ENCODE peak calls at places on chromosomes 11 and 22, in nine cellular contexts. Y is tibial artery, I is dorsolateral prefrontal cortex, Z is GM23338, L is right lobe of liver, K is GM12865, R is cardiac muscle cell, E is foreskin fibroblast, X is colonic mucosa. A is an unnamed sample.

GRCh38 chr11:67045314-67045713 is 11.3 kb upstream of the RHOD start:
- DNase-seq in Y (peak), I (no peak), Z (no peak), L (no peak), K (peak), R (no peak), E (peak), X (no peak), A (peak)

GRCh38 chr11:96200243-96200642 is 142.8 kb downstream of the MAML2 start:
- DNase-seq in Y (no peak), I (no peak), Z (no peak), L (no peak), K (no peak), R (no peak), E (peak), X (no peak), A (no peak)

GRCh38 chr11:96960926-96961325 is 571.1 kb downstream of the JRKL start:
- DNase-seq in Y (no peak), I (no peak), Z (no peak), L (no peak), K (no peak), R (no peak), E (no peak), X (no peak), A (no peak)

GRCh38 chr11:124736738-124737137 is 3.0 kb upstream of the NRGN start:
- DNase-seq in Y (no peak), I (no peak), Z (no peak), L (no peak), K (no peak), R (no peak), E (no peak), X (no peak), A (no peak)

GRCh38 chr11:64876835-64877341 is 1.5 kb downstream of the EHD1 start:
- DNase-seq in Y (peak), I (no peak), Z (no peak), L (no peak), K (no peak), R (peak), E (peak), X (peak), A (no peak)

GRCh38 chr22:20164863-20165262 is 14.0 kb upstream of the CCDC188 start:
- DNase-seq in Y (no peak), I (no peak), Z (no peak), L (no peak), K (no peak), R (no peak), E (no peak), X (no peak), A (no peak)

GRCh38 chr11:66651011-66651410 is 12.5 kb downstream of the RBM4 start:
- DNase-seq in Y (no peak), I (no peak), Z (no peak), L (no peak), K (peak), R (no peak), E (no peak), X (no peak), A (no peak)

GRCh38 chr11:69002101-69002742 is 10.8 kb downstream of the MRGPRF start:
- DNase-seq in Y (peak), I (no peak), Z (no peak), L (no peak), K (no peak), R (no peak), E (no peak), X (peak), A (no peak)

GRCh38 chr11:69269926-69270697 is 23.8 kb upstream of the MYEOV start:
- DNase-seq in Y (no peak), I (no peak), Z (no peak), L (no peak), K (no peak), R (no peak), E (no peak), X (no peak), A (no peak)

GRCh38 chr22:31584804-31585160 is 77.2 kb downstream of the PISD start:
- DNase-seq in Y (no peak), I (no peak), Z (no peak), L (no peak), K (no peak), R (no peak), E (no peak), X (no peak), A (no peak)

GRCh38 chr22:39592104-39593060 is 21.8 kb downstream of the CACNA1I start:
- DNase-seq in Y (no peak), I (peak), Z (no peak), L (no peak), K (no peak), R (no peak), E (peak), X (no peak), A (peak)

GRCh38 chr11:100752371-100753073 is 65.4 kb downstream of the ARHGAP42 start:
- DNase-seq in Y (no peak), I (no peak), Z (no peak), L (no peak), K (no peak), R (no peak), E (no peak), X (no peak), A (no peak)

DNA sequence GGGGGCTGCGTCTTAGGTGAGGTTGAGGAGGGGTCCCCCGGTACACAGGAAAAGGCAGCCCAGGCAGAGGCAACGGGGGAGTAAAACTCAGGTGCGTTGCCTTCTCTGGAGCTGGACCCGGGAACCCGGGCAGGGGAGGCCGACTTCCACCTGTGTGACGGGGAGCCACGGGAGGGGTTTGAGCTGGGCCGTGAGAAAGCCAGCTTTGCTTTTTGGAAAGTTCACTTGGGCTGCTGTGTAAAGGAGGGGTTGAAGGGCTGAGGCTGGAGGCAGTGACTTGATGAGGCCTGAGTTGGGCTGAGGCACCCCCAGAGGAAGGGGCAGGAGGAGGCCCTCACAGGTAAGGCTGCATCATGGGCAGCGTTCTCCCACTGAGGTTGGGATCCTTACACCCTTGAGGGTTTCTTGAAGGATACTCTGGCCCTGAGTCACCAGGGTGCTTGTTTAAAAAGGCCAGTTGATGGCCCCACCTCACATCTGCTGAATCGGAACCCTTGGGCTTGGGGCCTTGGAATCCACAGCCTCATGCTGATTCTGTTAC is 47.2 kb downstream of the CHRDL2 start:
- DNase-seq in Y (peak), I (no peak), Z (peak), L (no peak), K (no peak), R (no peak), E (no peak), X (no peak), A (no peak)
- H3K4me3 ChIP-seq in Y (peak), I (peak), Z (peak), L (no peak), K (no peak), R (no peak), E (peak), X (no peak), A (peak)

GRCh38 chr11:118068945-118069612 is 7.8 kb upstream of the TMPRSS4 start:
- DNase-seq in Y (no peak), I (no peak), Z (no peak), L (no peak), K (no peak), R (no peak), E (no peak), X (no peak), A (no peak)
- H3K4me3 ChIP-seq in Y (no peak), I (no peak), Z (no peak), L (no peak), K (no peak), R (no peak), E (no peak), X (no peak), A (no peak)

GRCh38 chr11:9574806-9575530 is 1.5 kb downstream of the WEE1 start:
- DNase-seq in Y (peak), I (no peak), Z (peak), L (peak), K (peak), R (peak), E (peak), X (peak), A (peak)

GRCh38 chr11:9573054-9573774 is at the start of gene WEE1:
- DNase-seq in Y (peak), I (peak), Z (peak), L (peak), K (peak), R (peak), E (peak), X (peak), A (peak)

GRCh38 chr11:9575531-9576240 is 2.2 kb downstream of the WEE1 start:
- DNase-seq in Y (no peak), I (no peak), Z (no peak), L (no peak), K (no peak), R (no peak), E (no peak), X (no peak), A (no peak)

GRCh38 chr11:9574556-9574805 is 1.0 kb downstream of the WEE1 start:
- DNase-seq in Y (peak), I (no peak), Z (peak), L (peak), K (peak), R (no peak), E (no peak), X (no peak), A (no peak)

GRCh38 chr11:9573775-9574555 is 495 bp downstream of the WEE1 start:
- DNase-seq in Y (no peak), I (peak), Z (no peak), L (peak), K (peak), R (peak), E (no peak), X (peak), A (no peak)
- H3K4me3 ChIP-seq in Y (peak), I (peak), Z (peak), L (peak), K (peak), R (peak), E (peak), X (peak), A (peak)

DNA sequence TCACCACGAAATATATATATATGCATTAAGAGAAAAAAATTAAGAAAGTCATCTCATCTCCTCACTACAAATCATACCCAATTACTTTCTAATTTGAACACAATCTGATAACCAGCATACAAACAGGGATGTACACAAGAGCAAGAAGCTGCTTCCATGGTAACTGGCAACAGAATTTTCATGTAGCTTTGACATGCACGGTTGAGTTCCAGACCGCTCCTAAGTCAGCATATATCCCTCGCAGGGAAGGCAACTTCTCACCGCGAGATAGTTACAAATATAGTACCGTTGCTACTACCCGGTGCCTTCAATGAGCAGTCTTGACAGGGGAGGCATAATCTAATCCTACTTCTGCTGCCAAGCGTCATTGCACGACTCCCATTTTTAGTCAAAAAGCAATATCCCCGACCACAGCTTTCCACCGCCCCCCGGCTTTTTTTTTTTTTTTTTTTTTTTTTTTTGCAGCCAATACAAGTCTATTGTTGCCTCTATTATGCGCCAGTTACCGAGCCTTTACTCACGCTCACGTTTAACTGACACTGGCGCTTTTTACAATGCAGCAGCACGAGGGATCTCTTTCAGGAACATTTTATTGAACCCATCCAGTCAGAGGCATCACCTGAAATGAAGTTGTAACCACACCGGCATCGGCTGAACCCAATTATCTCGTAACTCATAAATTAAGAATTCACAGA is 2.2 kb downstream of the CADM1 start:
- DNase-seq in Y (no peak), I (peak), Z (peak), L (no peak), K (peak), R (peak), E (no peak), X (no peak), A (no peak)
- H3K4me3 ChIP-seq in Y (peak), I (peak), Z (peak), L (peak), K (peak), R (peak), E (peak), X (peak), A (peak)

GRCh38 chr11:134100171-134100570 is 31.3 kb downstream of the JAM3 start:
- DNase-seq in Y (no peak), I (no peak), Z (no peak), L (no peak), K (no peak), R (no peak), E (no peak), X (no peak), A (no peak)
- H3K4me3 ChIP-seq in Y (no peak), I (no peak), Z (no peak), L (no peak), K (no peak), R (no peak), E (no peak), X (no peak), A (no peak)

DNA sequence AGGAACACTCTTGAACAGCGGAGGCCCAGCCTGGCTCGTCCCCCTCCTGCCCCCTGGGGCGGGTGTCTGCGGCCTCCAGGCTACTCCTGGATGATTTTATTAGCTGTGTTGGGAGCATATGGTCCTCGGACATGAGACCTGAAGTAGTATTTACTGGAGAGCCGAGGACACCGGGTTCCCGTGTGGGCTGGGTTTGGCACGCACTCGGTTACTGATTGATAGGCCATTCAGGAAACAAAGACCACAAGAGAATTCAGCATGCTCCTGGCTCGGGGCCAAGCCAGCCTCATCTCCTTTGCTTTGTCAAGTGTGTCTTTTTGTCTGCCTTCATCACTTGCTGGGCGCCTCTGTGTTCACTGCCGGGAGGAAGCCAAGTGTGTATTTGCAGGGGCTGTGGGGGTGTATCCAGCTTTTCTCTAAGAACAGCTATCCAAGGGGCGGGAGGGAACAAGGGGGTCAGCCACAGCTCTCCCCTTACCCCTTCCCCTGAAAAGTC is 9.7 kb downstream of the FXYD2 start:
- DNase-seq in Y (no peak), I (no peak), Z (no peak), L (no peak), K (peak), R (peak), E (no peak), X (peak), A (no peak)
- H3K4me3 ChIP-seq in Y (no peak), I (no peak), Z (no peak), L (no peak), K (peak), R (no peak), E (no peak), X (no peak), A (no peak)

GRCh38 chr22:34866081-34866480 is 199.9 kb upstream of the ISX start:
- DNase-seq in Y (no peak), I (no peak), Z (no peak), L (no peak), K (no peak), R (no peak), E (no peak), X (no peak), A (no peak)

GRCh38 chr22:34861787-34862186 is 204.2 kb upstream of the ISX start:
- DNase-seq in Y (no peak), I (no peak), Z (no peak), L (no peak), K (peak), R (no peak), E (no peak), X (no peak), A (no peak)

GRCh38 chr22:34866501-34867171 is 199.3 kb upstream of the ISX start:
- DNase-seq in Y (no peak), I (no peak), Z (no peak), L (no peak), K (no peak), R (peak), E (no peak), X (no peak), A (no peak)
- H3K4me3 ChIP-seq in Y (no peak), I (no peak), Z (no peak), L (no peak), K (no peak), R (no peak), E (no peak), X (no peak), A (no peak)

GRCh38 chr22:19149047-19149883 is 827 bp downstream of the GSC2 start:
- DNase-seq in Y (no peak), I (no peak), Z (peak), L (no peak), K (no peak), R (peak), E (no peak), X (no peak), A (no peak)
- H3K4me3 ChIP-seq in Y (peak), I (no peak), Z (peak), L (no peak), K (no peak), R (no peak), E (no peak), X (peak), A (no peak)

GRCh38 chr11:33158596-33158995 is 2.7 kb downstream of the CSTF3 start:
- DNase-seq in Y (no peak), I (no peak), Z (no peak), L (no peak), K (no peak), R (no peak), E (no peak), X (no peak), A (no peak)
- H3K4me3 ChIP-seq in Y (no peak), I (no peak), Z (peak), L (no peak), K (peak), R (peak), E (peak), X (no peak), A (no peak)

GRCh38 chr11:1843796-1844195 is 5.0 kb downstream of the TNNI2 start:
- DNase-seq in Y (no peak), I (no peak), Z (no peak), L (no peak), K (no peak), R (no peak), E (no peak), X (no peak), A (no peak)
- H3K4me3 ChIP-seq in Y (no peak), I (no peak), Z (no peak), L (no peak), K (no peak), R (no peak), E (no peak), X (no peak), A (no peak)

A was measured in retinal pigment epithelial cell.